ENCODE peak calls at places on chromosomes 11 and 22, in four cellular contexts. E is endothelial cell of umbilical vein, T is iris pigment epithelial cell, X is GM13976. C is an unnamed sample.

GRCh38 chr11:65685981-65686380 is 23.3 kb upstream of the RELA start:
- DNase-seq in E (no peak), T (no peak), X (no peak), C (no peak)

GRCh38 chr22:27278986-27279385 is 522.6 kb downstream of the MN1 start:
- DNase-seq in T (no peak), X (no peak), E (no peak), C (no peak)

GRCh38 chr11:8826145-8826786 is 84.7 kb upstream of the AKIP1 start:
- DNase-seq in E (peak), X (no peak), T (peak), C (no peak)

GRCh38 chr11:117825538-117826359 is 1.2 kb upstream of the FXYD2 start:
- DNase-seq in E (no peak), X (no peak), T (no peak), C (no peak)

GRCh38 chr11:8699903-8700302 is 17.3 kb downstream of the RPL27A start:
- DNase-seq in T (peak), X (no peak), E (peak), C (peak)

GRCh38 chr11:87722756-87723599 is 452.3 kb downstream of the RAB38 start:
- DNase-seq in T (peak), X (peak), E (peak), C (peak)

GRCh38 chr22:47067331-47067890 is 305.0 kb downstream of the TBC1D22A start:
- DNase-seq in T (no peak), E (no peak), X (no peak), C (no peak)

GRCh38 chr11:19567996-19568395 is 144.6 kb upstream of the NAV2 start:
- DNase-seq in X (no peak), T (no peak), E (no peak), C (no peak)

GRCh38 chr22:42820075-42820763 is 36.9 kb downstream of the ARFGAP3 start:
- DNase-seq in X (no peak), T (peak), E (peak), C (no peak)

GRCh38 chr11:623349-623869 is 1.3 kb downstream of the CDHR5 start:
- DNase-seq in E (no peak), X (no peak), T (no peak), C (no peak)

GRCh38 chr11:2528301-2529050 is 83.7 kb downstream of the KCNQ1 start:
- DNase-seq in X (no peak), E (no peak), T (no peak), C (no peak)

GRCh38 chr11:105070221-105070789 is 25.2 kb upstream of the CARD16 start:
- DNase-seq in E (no peak), X (no peak), T (no peak), C (no peak)